ENCODE peak calls at places on chromosomes 6 and 20, in four cellular contexts. One of them, this sample, is unnamed.

GRCh38 chr6:20915626-20916025 is 381.4 kb downstream of the CDKAL1 start:
- DNase-seq in activated CD4-positive, alpha-beta T cell treated with anti-CD3 and anti-CD28 coated beads for 48 hours: no peak
- DNase-seq in WTC11: no peak
- DNase-seq in HEK293T: no peak
- DNase-seq in this sample: no peak

GRCh38 chr6:74208239-74208638 is 512.2 kb downstream of the CD109 start:
- DNase-seq in activated CD4-positive, alpha-beta T cell treated with anti-CD3 and anti-CD28 coated beads for 48 hours: no peak
- DNase-seq in WTC11: no peak
- DNase-seq in HEK293T: no peak
- DNase-seq in this sample: no peak

GRCh38 chr6:118353564-118353963 is 194.5 kb upstream of the PLN start:
- DNase-seq in HEK293T: no peak
- DNase-seq in WTC11: no peak
- DNase-seq in activated CD4-positive, alpha-beta T cell treated with anti-CD3 and anti-CD28 coated beads for 48 hours: no peak
- DNase-seq in this sample: no peak

GRCh38 chr6:15063253-15063853 is 182.5 kb upstream of the JARID2 start:
- DNase-seq in HEK293T: no peak
- DNase-seq in WTC11: no peak
- DNase-seq in activated CD4-positive, alpha-beta T cell treated with anti-CD3 and anti-CD28 coated beads for 48 hours: no peak
- DNase-seq in this sample: no peak

GRCh38 chr6:55108469-55109130 is 65.7 kb upstream of the HCRTR2 start:
- DNase-seq in activated CD4-positive, alpha-beta T cell treated with anti-CD3 and anti-CD28 coated beads for 48 hours: no peak
- DNase-seq in HEK293T: peak; percentile 14
- DNase-seq in WTC11: peak; percentile 63
- DNase-seq in this sample: no peak

GRCh38 chr6:162814417-162814988 is 86.7 kb downstream of the PACRG start:
- DNase-seq in activated CD4-positive, alpha-beta T cell treated with anti-CD3 and anti-CD28 coated beads for 48 hours: no peak
- DNase-seq in HEK293T: no peak
- DNase-seq in WTC11: no peak
- DNase-seq in this sample: no peak

GRCh38 chr20:38590682-38591483 is 9.9 kb downstream of the ADIG start:
- DNase-seq in WTC11: no peak
- DNase-seq in HEK293T: no peak
- DNase-seq in activated CD4-positive, alpha-beta T cell treated with anti-CD3 and anti-CD28 coated beads for 48 hours: no peak
- DNase-seq in this sample: no peak

GRCh38 chr6:112163295-112164257 is 76.2 kb downstream of the FAM229B start:
- DNase-seq in HEK293T: peak; percentile 91
- DNase-seq in activated CD4-positive, alpha-beta T cell treated with anti-CD3 and anti-CD28 coated beads for 48 hours: peak; percentile 88
- DNase-seq in WTC11: peak; percentile 84
- DNase-seq in this sample: peak; percentile 57

GRCh38 chr20:25290646-25291431 is 43.0 kb downstream of the PYGB start:
- DNase-seq in activated CD4-positive, alpha-beta T cell treated with anti-CD3 and anti-CD28 coated beads for 48 hours: no peak
- DNase-seq in HEK293T: no peak
- DNase-seq in WTC11: no peak
- DNase-seq in this sample: no peak

GRCh38 chr20:17710379-17711305 is 10.9 kb downstream of the BANF2 start:
- DNase-seq in activated CD4-positive, alpha-beta T cell treated with anti-CD3 and anti-CD28 coated beads for 48 hours: no peak
- DNase-seq in HEK293T: no peak
- DNase-seq in WTC11: no peak
- DNase-seq in this sample: peak; percentile 44

GRCh38 chr20:47970282-47970903 is 185.1 kb upstream of the SULF2 start:
- DNase-seq in WTC11: no peak
- DNase-seq in activated CD4-positive, alpha-beta T cell treated with anti-CD3 and anti-CD28 coated beads for 48 hours: no peak
- DNase-seq in HEK293T: no peak
- DNase-seq in this sample: no peak

GRCh38 chr20:21534453-21534852 is 20.6 kb upstream of the NKX2-2 start:
- DNase-seq in activated CD4-positive, alpha-beta T cell treated with anti-CD3 and anti-CD28 coated beads for 48 hours: no peak
- DNase-seq in WTC11: no peak
- DNase-seq in HEK293T: no peak
- DNase-seq in this sample: no peak

GRCh38 chr20:64176548-64177419 is 12.5 kb downstream of the MYT1 start:
- DNase-seq in HEK293T: no peak
- DNase-seq in activated CD4-positive, alpha-beta T cell treated with anti-CD3 and anti-CD28 coated beads for 48 hours: no peak
- DNase-seq in WTC11: no peak
- DNase-seq in this sample: no peak

GRCh38 chr20:15528386-15529111 is 1044.7 kb downstream of the KIF16B start:
- DNase-seq in HEK293T: no peak
- DNase-seq in WTC11: no peak
- DNase-seq in activated CD4-positive, alpha-beta T cell treated with anti-CD3 and anti-CD28 coated beads for 48 hours: no peak
- DNase-seq in this sample: no peak

GRCh38 chr6:6654599-6655575 is 66.4 kb downstream of the LY86 start:
- DNase-seq in activated CD4-positive, alpha-beta T cell treated with anti-CD3 and anti-CD28 coated beads for 48 hours: peak; percentile 64
- DNase-seq in WTC11: no peak
- DNase-seq in HEK293T: no peak
- DNase-seq in this sample: no peak

GRCh38 chr6:37524025-37524647 is 24.4 kb upstream of the CCDC167 start:
- DNase-seq in WTC11: no peak
- DNase-seq in HEK293T: no peak
- DNase-seq in activated CD4-positive, alpha-beta T cell treated with anti-CD3 and anti-CD28 coated beads for 48 hours: no peak
- DNase-seq in this sample: no peak

GRCh38 chr20:63432577-63433061 is 39.8 kb downstream of the KCNQ2 start:
- DNase-seq in activated CD4-positive, alpha-beta T cell treated with anti-CD3 and anti-CD28 coated beads for 48 hours: no peak
- DNase-seq in HEK293T: peak; percentile 34
- DNase-seq in WTC11: peak; percentile 68
- DNase-seq in this sample: no peak

GRCh38 chr6:35522660-35523658 is 10.3 kb upstream of the TULP1 start:
- DNase-seq in HEK293T: peak; percentile 91
- DNase-seq in WTC11: peak; percentile 91
- DNase-seq in activated CD4-positive, alpha-beta T cell treated with anti-CD3 and anti-CD28 coated beads for 48 hours: peak; percentile 84
- DNase-seq in this sample: peak; percentile 75

GRCh38 chr6:42449917-42450313 is 1.8 kb downstream of the TRERF1 start:
- DNase-seq in activated CD4-positive, alpha-beta T cell treated with anti-CD3 and anti-CD28 coated beads for 48 hours: no peak
- DNase-seq in WTC11: no peak
- DNase-seq in HEK293T: no peak
- DNase-seq in this sample: no peak

GRCh38 chr6:112253842-112254816 is at the start of gene LAMA4:
- DNase-seq in activated CD4-positive, alpha-beta T cell treated with anti-CD3 and anti-CD28 coated beads for 48 hours: peak; percentile 34
- DNase-seq in HEK293T: peak; percentile 67
- DNase-seq in WTC11: peak; percentile 39
- DNase-seq in this sample: peak; percentile 24

GRCh38 chr20:11305406-11305805 is 612.3 kb upstream of the BTBD3 start:
- DNase-seq in activated CD4-positive, alpha-beta T cell treated with anti-CD3 and anti-CD28 coated beads for 48 hours: no peak
- DNase-seq in WTC11: no peak
- DNase-seq in HEK293T: no peak
- DNase-seq in this sample: no peak

GRCh38 chr6:54060286-54060685 is 51.0 kb upstream of the MLIP start:
- DNase-seq in HEK293T: no peak
- DNase-seq in WTC11: no peak
- DNase-seq in activated CD4-positive, alpha-beta T cell treated with anti-CD3 and anti-CD28 coated beads for 48 hours: no peak
- DNase-seq in this sample: no peak

GRCh38 chr20:17059465-17059864 is 167.4 kb upstream of the PCSK2 start:
- DNase-seq in activated CD4-positive, alpha-beta T cell treated with anti-CD3 and anti-CD28 coated beads for 48 hours: no peak
- DNase-seq in WTC11: no peak
- DNase-seq in HEK293T: no peak
- DNase-seq in this sample: no peak

GRCh38 chr20:34037121-34037520 is 43.4 kb downstream of the RALY start:
- DNase-seq in activated CD4-positive, alpha-beta T cell treated with anti-CD3 and anti-CD28 coated beads for 48 hours: peak; percentile 71
- DNase-seq in HEK293T: no peak
- DNase-seq in WTC11: no peak
- DNase-seq in this sample: no peak

GRCh38 chr6:24775520-24776058 is 852 bp downstream of the GMNN start:
- DNase-seq in activated CD4-positive, alpha-beta T cell treated with anti-CD3 and anti-CD28 coated beads for 48 hours: peak; percentile 54
- DNase-seq in HEK293T: no peak
- DNase-seq in WTC11: no peak
- DNase-seq in this sample: no peak

GRCh38 chr6:56226946-56227879 is 20.2 kb downstream of the COL21A1 start:
- DNase-seq in activated CD4-positive, alpha-beta T cell treated with anti-CD3 and anti-CD28 coated beads for 48 hours: no peak
- DNase-seq in HEK293T: no peak
- DNase-seq in WTC11: no peak
- DNase-seq in this sample: no peak

GRCh38 chr20:18144541-18145099 is 7.0 kb downstream of the KAT14 start:
- DNase-seq in WTC11: no peak
- DNase-seq in HEK293T: no peak
- DNase-seq in activated CD4-positive, alpha-beta T cell treated with anti-CD3 and anti-CD28 coated beads for 48 hours: no peak
- DNase-seq in this sample: peak; percentile 72

GRCh38 chr20:57683876-57684275 is 25.9 kb downstream of the PMEPA1 start:
- DNase-seq in activated CD4-positive, alpha-beta T cell treated with anti-CD3 and anti-CD28 coated beads for 48 hours: no peak
- DNase-seq in WTC11: no peak
- DNase-seq in HEK293T: no peak
- DNase-seq in this sample: no peak

GRCh38 chr6:157762636-157763035 is 60.4 kb upstream of the SNX9 start:
- DNase-seq in WTC11: no peak
- DNase-seq in HEK293T: no peak
- DNase-seq in activated CD4-positive, alpha-beta T cell treated with anti-CD3 and anti-CD28 coated beads for 48 hours: no peak
- DNase-seq in this sample: no peak

GRCh38 chr20:46362931-46363872 is 43.2 kb downstream of the ELMO2 start:
- DNase-seq in HEK293T: no peak
- DNase-seq in WTC11: no peak
- DNase-seq in activated CD4-positive, alpha-beta T cell treated with anti-CD3 and anti-CD28 coated beads for 48 hours: no peak
- DNase-seq in this sample: no peak

GRCh38 chr6:21601932-21602390 is 8.4 kb downstream of the SOX4 start:
- DNase-seq in WTC11: peak; percentile 41
- DNase-seq in activated CD4-positive, alpha-beta T cell treated with anti-CD3 and anti-CD28 coated beads for 48 hours: no peak
- DNase-seq in HEK293T: no peak
- DNase-seq in this sample: no peak

GRCh38 chr6:89819336-89820130 is at the start of gene MDN1:
- DNase-seq in activated CD4-positive, alpha-beta T cell treated with anti-CD3 and anti-CD28 coated beads for 48 hours: peak; percentile 94
- DNase-seq in WTC11: peak; percentile 91
- DNase-seq in HEK293T: peak; percentile 93
- DNase-seq in this sample: peak; percentile 76

GRCh38 chr6:7295916-7296315 is 17.1 kb downstream of the SSR1 start:
- DNase-seq in activated CD4-positive, alpha-beta T cell treated with anti-CD3 and anti-CD28 coated beads for 48 hours: no peak
- DNase-seq in WTC11: no peak
- DNase-seq in HEK293T: no peak
- DNase-seq in this sample: no peak

GRCh38 chr6:132404330-132404729 is 3.1 kb upstream of the MOXD1 start:
- DNase-seq in HEK293T: no peak
- DNase-seq in activated CD4-positive, alpha-beta T cell treated with anti-CD3 and anti-CD28 coated beads for 48 hours: no peak
- DNase-seq in WTC11: no peak
- DNase-seq in this sample: no peak

GRCh38 chr6:73562557-73562956 is 41.7 kb upstream of the EEF1A1 start:
- DNase-seq in WTC11: no peak
- DNase-seq in activated CD4-positive, alpha-beta T cell treated with anti-CD3 and anti-CD28 coated beads for 48 hours: no peak
- DNase-seq in HEK293T: no peak
- DNase-seq in this sample: no peak

GRCh38 chr6:56101141-56101553 is 146.2 kb downstream of the COL21A1 start:
- DNase-seq in HEK293T: no peak
- DNase-seq in WTC11: no peak
- DNase-seq in activated CD4-positive, alpha-beta T cell treated with anti-CD3 and anti-CD28 coated beads for 48 hours: no peak
- DNase-seq in this sample: no peak

GRCh38 chr6:148700047-148700712 is 46.6 kb upstream of the UST start:
- DNase-seq in activated CD4-positive, alpha-beta T cell treated with anti-CD3 and anti-CD28 coated beads for 48 hours: no peak
- DNase-seq in HEK293T: no peak
- DNase-seq in WTC11: no peak
- DNase-seq in this sample: no peak